ENCODE peak calls at places on chromosomes 6 and 20, in eight cellular contexts. S is H1, E is A549, F is GM12878, U is endothelial cell of umbilical vein, K is HCT116, P is HepG2, M is K562. N is an unnamed sample.

GRCh38 chr6:37698264-37699137 is 818 bp upstream of the MDGA1 start:
- DNase-seq in S (no peak), E (peak), F (no peak), U (peak), K (peak), P (no peak), M (peak), N (peak)

GRCh38 chr6:397056-397455 is 5.5 kb downstream of the IRF4 start:
- DNase-seq in S (no peak), E (no peak), F (no peak), U (no peak), K (no peak), P (no peak), M (no peak), N (no peak)

GRCh38 chr6:30378290-30378937 is 33.5 kb downstream of the RPP21 start:
- DNase-seq in S (no peak), E (peak), F (no peak), U (peak), K (no peak), P (peak), M (peak), N (peak)

GRCh38 chr6:148566664-148567350 is 180.0 kb upstream of the UST start:
- DNase-seq in S (no peak), E (no peak), F (no peak), U (no peak), K (no peak), P (no peak), M (no peak), N (no peak)

GRCh38 chr6:36858407-36858981 is 16.1 kb downstream of the PPIL1 start:
- DNase-seq in S (no peak), E (no peak), F (no peak), U (no peak), K (no peak), P (peak), M (no peak), N (no peak)

GRCh38 chr6:158225767-158226166 is 57.6 kb downstream of the GTF2H5 start:
- DNase-seq in S (no peak), E (no peak), F (no peak), U (no peak), K (no peak), P (no peak), M (no peak), N (no peak)

GRCh38 chr20:52923123-52923543 is 49.0 kb upstream of the TSHZ2 start:
- DNase-seq in S (peak), E (no peak), F (no peak), U (no peak), K (no peak), P (no peak), M (no peak), N (peak)

GRCh38 chr6:14765106-14765505 is 480.8 kb upstream of the JARID2 start:
- DNase-seq in S (no peak), E (peak), F (no peak), U (no peak), K (no peak), P (no peak), M (no peak), N (peak)

GRCh38 chr6:161031721-161032495 is 40.3 kb downstream of the MAP3K4 start:
- DNase-seq in S (no peak), E (no peak), F (no peak), U (peak), K (no peak), P (peak), M (no peak), N (no peak)

GRCh38 chr6:30591008-30591407 is 19.8 kb downstream of the ABCF1 start:
- DNase-seq in S (no peak), E (no peak), F (no peak), U (peak), K (no peak), P (no peak), M (peak), N (no peak)

GRCh38 chr6:158002951-158003853 is 21.5 kb downstream of the SYNJ2 start:
- DNase-seq in S (no peak), E (no peak), F (no peak), U (peak), K (no peak), P (no peak), M (peak), N (no peak)

GRCh38 chr6:140155727-140156126 is 781.3 kb upstream of the CITED2 start:
- DNase-seq in S (no peak), E (no peak), F (no peak), U (no peak), K (no peak), P (no peak), M (no peak), N (no peak)

GRCh38 chr6:144176043-144176442 is 25.7 kb downstream of the STX11 start:
- DNase-seq in S (no peak), E (no peak), F (no peak), U (no peak), K (no peak), P (no peak), M (peak), N (no peak)

GRCh38 chr6:36731622-36732310 is 34.1 kb downstream of the RAB44 start:
- DNase-seq in S (no peak), E (no peak), F (no peak), U (no peak), K (no peak), P (no peak), M (peak), N (no peak)

GRCh38 chr6:35519313-35520015 is 6.8 kb upstream of the TULP1 start:
- DNase-seq in S (no peak), E (no peak), F (no peak), U (no peak), K (no peak), P (no peak), M (no peak), N (no peak)

GRCh38 chr20:40255368-40255767 is 433.7 kb downstream of the MAFB start:
- DNase-seq in S (no peak), E (no peak), F (no peak), U (no peak), K (no peak), P (no peak), M (no peak), N (no peak)

GRCh38 chr6:8556370-8557018 is 121.1 kb upstream of the SLC35B3 start:
- DNase-seq in S (no peak), E (peak), F (no peak), U (no peak), K (peak), P (peak), M (no peak), N (peak)

GRCh38 chr20:835220-836045 is 1.9 kb downstream of the FAM110A start:
- DNase-seq in S (no peak), E (no peak), F (no peak), U (no peak), K (no peak), P (no peak), M (peak), N (no peak)

GRCh38 chr20:37235065-37235464 is 26.5 kb downstream of the GHRH start:
- DNase-seq in S (no peak), E (no peak), F (no peak), U (peak), K (no peak), P (no peak), M (peak), N (no peak)

GRCh38 chr6:118743744-118744143 is 92.4 kb upstream of the CEP85L start:
- DNase-seq in S (no peak), E (no peak), F (no peak), U (no peak), K (no peak), P (no peak), M (no peak), N (no peak)

GRCh38 chr6:40325791-40326190 is 261.4 kb downstream of the LRFN2 start:
- DNase-seq in S (no peak), E (no peak), F (no peak), U (no peak), K (no peak), P (no peak), M (no peak), N (no peak)

GRCh38 chr6:75609639-75610590 is 8.2 kb downstream of the SENP6 start:
- DNase-seq in S (no peak), E (no peak), F (no peak), U (peak), K (no peak), P (no peak), M (no peak), N (no peak)

GRCh38 chr6:156808287-156808686 is 31.1 kb downstream of the ARID1B start:
- DNase-seq in S (no peak), E (no peak), F (no peak), U (peak), K (no peak), P (no peak), M (peak), N (no peak)

GRCh38 chr6:66949191-66949661 is 1242.2 kb upstream of the EYS start:
- DNase-seq in S (no peak), E (no peak), F (no peak), U (no peak), K (no peak), P (no peak), M (no peak), N (no peak)

GRCh38 chr20:16929756-16930155 is 181.6 kb downstream of the OTOR start:
- DNase-seq in S (no peak), E (no peak), F (no peak), U (no peak), K (no peak), P (no peak), M (no peak), N (no peak)

GRCh38 chr20:57783196-57783595 is 73.4 kb upstream of the PMEPA1 start:
- DNase-seq in S (no peak), E (no peak), F (no peak), U (no peak), K (no peak), P (no peak), M (no peak), N (no peak)

GRCh38 chr6:34235605-34236422 is 859 bp upstream of the HMGA1 start:
- DNase-seq in S (no peak), E (peak), F (no peak), U (peak), K (no peak), P (no peak), M (peak), N (peak)

GRCh38 chr6:5175195-5175594 is 85.6 kb downstream of the LYRM4 start:
- DNase-seq in S (peak), E (peak), F (no peak), U (no peak), K (no peak), P (no peak), M (peak), N (peak)

GRCh38 chr6:98944598-98945011 is 3.1 kb downstream of the FBXL4 start:
- DNase-seq in S (no peak), E (peak), F (no peak), U (peak), K (no peak), P (peak), M (peak), N (no peak)

GRCh38 chr6:151399679-151400078 is 8.3 kb upstream of the ZBTB2 start:
- DNase-seq in S (no peak), E (no peak), F (no peak), U (no peak), K (no peak), P (no peak), M (no peak), N (no peak)

GRCh38 chr20:44430270-44431065 is 45.2 kb upstream of the TTPAL start:
- DNase-seq in S (no peak), E (no peak), F (no peak), U (no peak), K (no peak), P (no peak), M (no peak), N (no peak)

GRCh38 chr6:118706702-118707101 is 55.3 kb upstream of the CEP85L start:
- DNase-seq in S (no peak), E (no peak), F (no peak), U (no peak), K (no peak), P (no peak), M (no peak), N (no peak)

GRCh38 chr6:27247133-27247836 is at the start of gene PRSS16:
- DNase-seq in S (no peak), E (no peak), F (no peak), U (no peak), K (no peak), P (no peak), M (peak), N (no peak)

GRCh38 chr6:44606506-44606905 is 219.0 kb downstream of the CDC5L start:
- DNase-seq in S (no peak), E (no peak), F (no peak), U (no peak), K (no peak), P (no peak), M (peak), N (no peak)

GRCh38 chr20:50663095-50663821 is 28.1 kb downstream of the RIPOR3 start:
- DNase-seq in S (no peak), E (peak), F (no peak), U (no peak), K (peak), P (peak), M (peak), N (peak)

GRCh38 chr6:87789198-87789899 is 87.3 kb upstream of the AKIRIN2 start:
- DNase-seq in S (no peak), E (peak), F (no peak), U (peak), K (no peak), P (peak), M (no peak), N (peak)

GRCh38 chr6:82570083-82570482 is 206.5 kb downstream of the TPBG start:
- DNase-seq in S (no peak), E (no peak), F (no peak), U (no peak), K (no peak), P (peak), M (no peak), N (no peak)

GRCh38 chr20:1375515-1375914 is 17.3 kb downstream of the FKBP1A start:
- DNase-seq in S (no peak), E (no peak), F (no peak), U (peak), K (no peak), P (no peak), M (no peak), N (peak)

GRCh38 chr6:79697430-79697829 is 66.3 kb downstream of the SH3BGRL2 start:
- DNase-seq in S (no peak), E (no peak), F (no peak), U (no peak), K (no peak), P (no peak), M (no peak), N (no peak)

DNA sequence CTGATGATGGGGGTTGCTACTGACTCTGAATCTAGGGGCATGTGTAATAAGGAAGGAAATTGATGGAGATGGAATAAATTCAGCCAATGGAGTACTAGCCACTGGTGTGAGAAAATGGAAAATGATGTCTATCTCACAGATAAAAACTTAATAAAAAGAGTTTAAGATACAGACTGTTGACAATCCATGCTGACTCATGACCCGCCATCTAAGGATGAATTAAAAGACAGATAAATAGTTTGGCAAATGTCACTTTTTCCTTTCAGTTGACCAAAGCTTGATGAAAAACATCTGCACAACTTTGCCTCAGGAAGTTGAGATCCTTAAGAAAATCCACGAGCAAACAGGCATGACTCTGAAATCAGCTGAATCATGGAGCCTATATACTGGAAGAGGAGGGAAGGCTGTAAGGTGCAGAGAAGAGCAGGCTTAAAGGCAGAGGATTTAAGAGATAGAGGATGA is 82.6 kb upstream of the BMP5 start:
- DNase-seq in S (no peak), E (no peak), F (no peak), U (no peak), K (no peak), P (no peak), M (no peak), N (no peak)
- TF ChIP-seq MAX in S (no peak), E (no peak), F (no peak), U (no peak), K (no peak), P (no peak), M (no peak), N (no peak)

DNA sequence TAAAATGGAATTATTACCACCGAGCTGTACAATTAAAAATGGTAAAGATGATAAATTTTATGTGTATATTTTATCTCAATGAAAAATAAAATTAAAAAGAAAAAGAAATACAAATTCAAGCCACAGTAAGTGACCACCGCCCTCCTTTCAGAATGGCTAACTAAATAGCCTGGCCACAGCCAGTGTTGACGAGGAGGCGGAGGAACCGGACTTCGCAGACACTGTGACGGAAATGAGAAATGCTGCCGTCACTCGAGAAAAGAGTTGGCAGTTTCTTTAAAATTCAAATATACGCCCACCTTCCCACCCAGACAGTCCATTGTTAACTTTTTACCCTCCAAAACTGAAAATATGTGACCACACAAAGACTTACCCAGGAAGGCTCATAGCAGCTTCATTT is 50.0 kb downstream of the FOXF2 start:
- DNase-seq in S (no peak), E (no peak), F (no peak), U (no peak), K (no peak), P (no peak), M (no peak), N (no peak)
- H3K4me3 ChIP-seq in S (no peak), E (no peak), F (no peak), U (no peak), K (no peak), P (no peak), M (no peak), N (no peak)

GRCh38 chr6:42787018-42787611 is 5.3 kb downstream of the BICRAL start:
- DNase-seq in S (no peak), E (no peak), F (no peak), U (no peak), K (no peak), P (no peak), M (no peak), N (no peak)
- TF ChIP-seq POLR2A in S (no peak), E (no peak), F (no peak), U (no peak), K (no peak), P (peak), M (peak), N (no peak)

DNA sequence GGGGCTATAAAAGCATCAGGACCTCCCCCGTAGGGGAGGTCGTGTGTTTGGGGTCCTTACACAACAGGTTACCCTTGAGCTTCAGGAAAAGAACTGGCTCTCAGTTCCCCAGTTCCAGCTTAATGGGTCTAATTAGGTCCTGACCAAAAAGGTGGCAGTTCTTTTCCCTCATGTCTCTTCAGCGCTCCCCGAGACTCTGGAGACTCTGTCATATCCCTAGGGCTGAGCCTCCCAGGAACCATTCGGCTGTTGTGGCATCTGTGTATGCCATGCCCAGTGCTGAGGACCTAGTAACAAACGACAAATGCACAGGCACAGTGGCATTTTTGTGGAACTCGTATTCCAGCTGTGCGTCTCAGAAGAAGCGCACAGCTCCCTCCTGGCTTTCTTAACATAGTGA is 14.6 kb downstream of the PRDM1 start:
- DNase-seq in S (no peak), E (no peak), F (no peak), U (no peak), K (no peak), P (no peak), M (no peak), N (no peak)
- TF ChIP-seq MAX in S (no peak), E (no peak), F (no peak), U (no peak), K (no peak), P (no peak), M (no peak), N (no peak)

GRCh38 chr20:4597215-4597614 is 124.5 kb upstream of the PRND start:
- DNase-seq in S (no peak), E (no peak), F (no peak), U (no peak), K (no peak), P (no peak), M (no peak), N (no peak)

GRCh38 chr20:4592316-4593148 is 129.2 kb upstream of the PRND start:
- DNase-seq in S (no peak), E (peak), F (no peak), U (peak), K (no peak), P (peak), M (peak), N (peak)

GRCh38 chr20:4591975-4592315 is 129.8 kb upstream of the PRND start:
- DNase-seq in S (no peak), E (no peak), F (no peak), U (no peak), K (no peak), P (no peak), M (no peak), N (no peak)

GRCh38 chr20:4593149-4593525 is 128.6 kb upstream of the PRND start:
- DNase-seq in S (no peak), E (no peak), F (no peak), U (no peak), K (no peak), P (no peak), M (no peak), N (no peak)
- H3K4me3 ChIP-seq in S (peak), E (no peak), F (no peak), U (no peak), K (no peak), P (peak), M (no peak), N (no peak)

DNA sequence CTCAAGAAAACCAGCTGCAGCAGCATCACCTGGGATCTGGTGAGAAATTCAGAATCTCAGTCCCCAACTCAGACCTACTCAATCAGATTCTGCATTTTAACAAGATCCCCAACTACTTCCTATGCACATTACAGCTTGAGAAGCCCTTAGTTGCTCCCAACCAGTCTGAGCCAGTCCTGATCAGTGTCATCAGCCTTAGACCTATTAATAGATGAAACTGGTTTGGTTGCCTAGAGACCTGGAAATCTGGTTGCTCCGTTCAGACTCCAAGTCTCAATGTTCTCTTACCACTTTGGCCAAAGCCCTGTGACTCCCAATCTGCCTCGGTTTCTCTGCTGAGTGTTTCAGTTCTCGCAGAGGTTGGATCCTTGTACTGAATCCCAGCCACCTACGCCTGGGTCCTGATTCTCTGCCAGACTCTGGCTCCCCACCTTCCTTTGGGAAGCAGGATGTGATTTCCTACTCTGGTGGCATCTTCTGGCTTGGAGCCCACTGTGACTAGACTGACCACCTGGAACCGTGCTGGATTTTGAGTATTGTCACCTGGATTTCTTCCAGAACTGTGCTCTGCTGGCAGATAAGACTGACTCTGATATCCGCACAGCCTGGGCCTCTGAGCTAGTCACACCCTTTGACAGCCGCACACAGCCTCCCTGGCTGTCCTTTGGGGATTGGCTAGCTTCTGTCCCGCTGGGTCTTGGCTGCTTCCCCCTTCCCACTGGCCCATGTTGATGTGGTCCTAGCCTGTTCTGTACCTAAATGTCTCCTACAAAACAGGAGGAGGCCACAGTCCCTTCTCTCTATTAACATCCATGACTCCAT is 20.3 kb upstream of the ATXN1 start:
- DNase-seq in S (no peak), E (no peak), F (no peak), U (no peak), K (no peak), P (no peak), M (no peak), N (no peak)
- TF ChIP-seq POLR2A in S (no peak), E (no peak), F (no peak), U (no peak), K (no peak), P (no peak), M (no peak), N (no peak)